ENCODE peak calls at places on chromosomes 11 and 22, in eight cellular contexts. K is GM23248; G is effector memory CD4-positive, alpha-beta T cell; N is HepG2; J is tibial artery; H is SJSA1; Q is heart left ventricle; R is OCI-LY7. D is an unnamed sample.

GRCh38 chr11:128620306-128621175 is 33.2 kb upstream of the ETS1 start:
- DNase-seq in K (peak; percentile 35), G (no peak), R (no peak), Q (no peak), H (no peak), N (no peak), J (no peak), D (no peak)

GRCh38 chr11:26730711-26731460 is 9.0 kb upstream of the SLC5A12 start:
- DNase-seq in H (no peak), G (no peak), N (no peak), K (peak; percentile 58), Q (no peak), J (no peak), R (no peak), D (no peak)

GRCh38 chr22:20918663-20919220 is 1.5 kb downstream of the CRKL start:
- DNase-seq in Q (no peak), H (no peak), J (no peak), K (peak; percentile 42), G (no peak), R (no peak), N (peak; percentile 20), D (no peak)

GRCh38 chr11:19742595-19743292 is 30.1 kb downstream of the NAV2 start:
- DNase-seq in G (peak; percentile 47), R (peak; percentile 60), Q (peak; percentile 75), J (peak; percentile 87), K (peak; percentile 79), N (peak; percentile 52), H (peak; percentile 53), D (peak; percentile 90)

GRCh38 chr22:50671641-50672040 is 982 bp upstream of the SHANK3 start:
- DNase-seq in Q (peak; percentile 59), N (no peak), R (no peak), J (no peak), H (no peak), K (peak; percentile 31), G (no peak), D (peak; percentile 58)

GRCh38 chr11:67507242-67507890 is 596 bp downstream of the CDK2AP2 start:
- DNase-seq in R (no peak), N (no peak), Q (no peak), J (no peak), G (no peak), H (peak; percentile 90), K (peak; percentile 81), D (peak; percentile 84)

GRCh38 chr11:84812351-84813083 is 814.6 kb downstream of the DLG2 start:
- DNase-seq in R (no peak), Q (no peak), K (peak; percentile 21), N (no peak), J (no peak), H (no peak), G (no peak), D (no peak)

GRCh38 chr22:36208162-36208765 is 6.7 kb upstream of the APOL4 start:
- DNase-seq in N (no peak), H (no peak), G (no peak), R (no peak), Q (no peak), J (peak; percentile 10), K (no peak), D (no peak)

GRCh38 chr11:12029738-12030363 is 21.4 kb upstream of the DKK3 start:
- DNase-seq in J (no peak), Q (no peak), N (peak; percentile 61), K (peak; percentile 64), R (no peak), G (no peak), H (no peak), D (no peak)

GRCh38 chr11:10413268-10413667 is 41.8 kb upstream of the AMPD3 start:
- DNase-seq in J (no peak), N (peak; percentile 28), Q (no peak), K (no peak), G (no peak), H (no peak), R (peak; percentile 69), D (no peak)

GRCh38 chr22:50150161-50151129 is 20.1 kb upstream of the PANX2 start:
- DNase-seq in H (no peak), J (no peak), G (no peak), N (no peak), K (no peak), R (no peak), Q (no peak), D (peak; percentile 38)

GRCh38 chr22:20903093-20903492 is 14.1 kb upstream of the CRKL start:
- DNase-seq in N (no peak), R (no peak), G (no peak), Q (no peak), J (no peak), H (no peak), K (no peak), D (no peak)

DNA sequence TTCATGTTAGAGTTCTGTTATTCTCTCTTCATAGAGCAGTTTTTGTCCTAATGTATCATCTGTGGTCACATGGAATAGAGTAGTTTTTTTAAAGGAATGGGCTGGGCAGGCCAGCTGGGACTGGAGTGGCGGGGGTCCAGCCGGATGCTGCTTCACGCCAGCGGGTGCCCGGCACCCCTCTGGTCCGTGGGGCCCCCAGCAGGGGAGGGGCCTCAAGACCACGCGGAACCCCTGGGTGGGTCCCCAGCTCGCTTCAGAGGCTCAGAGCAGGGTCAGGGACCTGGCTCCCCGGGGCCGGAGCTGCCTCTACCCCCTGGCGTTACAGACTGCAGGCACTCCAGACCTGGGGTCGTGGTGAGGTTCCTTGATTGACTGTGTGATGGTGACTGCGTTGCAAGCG is 159.1 kb upstream of the HSD17B12 start:
- DNase-seq in K (no peak), R (no peak), H (no peak), N (no peak), Q (no peak), G (no peak), J (no peak), D (no peak)
- H3K4me3 ChIP-seq in K (no peak overlapping the region), R (no peak overlapping the region), H (no peak overlapping the region), N (no peak overlapping the region), Q (no peak overlapping the region), G (no peak overlapping the region), J (no peak overlapping the region), D (no peak overlapping the region)

DNA sequence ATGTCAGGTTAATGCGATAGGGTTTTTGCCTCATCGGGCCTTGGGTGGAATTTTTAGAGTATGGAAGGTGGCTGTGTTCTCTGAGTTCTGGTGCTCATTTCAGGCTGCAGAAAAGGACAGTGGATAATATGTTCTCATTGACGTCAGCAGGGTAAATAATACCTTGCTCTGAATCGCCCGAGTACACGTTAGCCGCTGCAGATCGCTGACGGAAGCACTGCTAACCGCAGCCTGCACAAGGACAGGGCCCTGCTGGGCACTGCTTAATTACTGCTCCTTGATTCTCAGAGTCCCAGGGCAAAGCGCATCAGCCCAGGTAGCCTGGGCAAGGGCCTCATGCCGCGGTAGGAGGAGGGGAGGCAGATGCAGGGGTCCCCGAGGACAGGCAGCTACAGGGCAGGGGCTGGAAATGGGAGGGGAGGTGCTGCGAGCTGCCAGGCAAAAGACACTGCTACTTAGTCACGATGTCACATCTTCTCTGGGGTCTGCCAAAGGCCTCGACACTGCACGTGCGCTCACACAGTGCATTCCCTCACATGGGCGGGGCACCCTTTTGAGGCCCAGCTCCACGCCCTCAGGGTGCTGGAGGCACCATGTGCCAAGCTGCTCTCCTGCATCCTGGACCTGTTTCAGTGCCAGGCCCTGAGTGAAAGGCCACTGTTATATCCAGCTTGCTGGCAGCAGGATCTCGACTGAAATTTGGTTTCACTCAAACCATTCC is 35.2 kb downstream of the PPP2R1B start:
- DNase-seq in Q (no peak), J (peak; percentile 84), N (no peak), H (no peak), G (no peak), R (no peak), K (peak; percentile 51), D (peak; percentile 59)
- H3K27ac ChIP-seq in Q (peak overlapping the region; percentile 28), J (peak overlapping the region; percentile 93), N (no peak overlapping the region), H (no peak overlapping the region), G (no peak overlapping the region), R (no peak overlapping the region), K (no peak overlapping the region), D (peak overlapping the region; percentile 64)

GRCh38 chr22:17920145-17920605 is 104.2 kb downstream of the MICAL3 start:
- DNase-seq in K (no peak), R (no peak), N (peak; percentile 70), G (no peak), J (no peak), H (no peak), Q (peak; percentile 83), D (peak; percentile 90)

GRCh38 chr22:17922925-17923898 is 101.1 kb downstream of the MICAL3 start:
- DNase-seq in Q (no peak), G (no peak), J (no peak), K (peak; percentile 56), R (no peak), N (no peak), H (no peak), D (no peak)

GRCh38 chr22:17920992-17921650 is 103.2 kb downstream of the MICAL3 start:
- DNase-seq in N (no peak), K (peak; percentile 12), H (no peak), Q (no peak), J (no peak), G (no peak), R (no peak), D (no peak)

GRCh38 chr22:17924076-17924475 is 100.3 kb downstream of the MICAL3 start:
- DNase-seq in G (no peak), R (no peak), K (no peak), Q (no peak), N (no peak), J (no peak), H (no peak), D (no peak)

DNA sequence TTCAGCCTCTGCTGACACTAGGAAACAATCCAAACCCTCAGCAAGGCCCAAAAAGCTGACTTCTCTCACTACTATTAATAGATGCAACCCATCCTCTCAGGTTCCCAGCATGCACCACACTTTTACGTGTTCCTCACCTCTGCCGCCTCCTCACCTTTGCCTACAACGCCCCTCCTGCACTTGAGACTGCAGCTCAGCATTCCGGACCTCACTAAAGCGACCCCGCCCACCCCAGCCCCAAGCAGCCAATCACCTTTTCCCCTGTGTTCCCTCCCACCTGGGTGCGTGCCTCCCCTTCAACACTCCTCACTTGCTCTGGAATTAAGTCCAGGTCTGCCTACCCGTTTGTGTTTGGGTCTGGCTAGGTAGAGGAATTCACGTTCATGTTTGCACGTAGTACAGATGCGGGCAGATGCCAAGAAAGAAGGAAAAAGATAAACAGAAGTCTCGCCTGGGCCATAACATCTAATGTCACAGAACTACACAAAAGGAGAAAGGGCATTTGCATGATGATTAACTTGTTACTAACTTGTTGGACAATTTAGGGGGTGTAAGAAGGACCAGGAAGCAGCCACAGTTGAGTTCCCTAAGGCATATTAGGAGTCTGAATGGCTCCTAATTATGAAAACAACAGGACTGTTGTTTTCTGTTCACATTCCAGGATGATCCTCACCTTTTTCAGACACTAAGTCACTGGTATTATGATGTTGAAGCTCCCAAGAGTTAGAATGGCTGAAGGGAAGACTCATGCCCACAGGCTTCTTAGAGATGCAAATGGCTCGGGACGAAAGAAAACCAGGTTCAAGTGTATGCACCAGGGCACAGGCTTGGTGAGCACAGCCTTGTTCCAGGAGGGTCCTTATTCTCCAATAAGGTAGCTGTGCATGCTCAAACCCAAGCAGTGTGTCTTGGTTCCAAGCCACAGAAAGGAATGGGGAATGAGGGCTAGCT is 102.2 kb downstream of the MICAL3 start:
- DNase-seq in R (no peak), H (no peak), N (peak; percentile 45), Q (peak; percentile 63), G (no peak), K (no peak), J (no peak), D (no peak)
- H3K4me3 ChIP-seq in R (no peak overlapping the region), H (no peak overlapping the region), N (no peak overlapping the region), Q (no peak overlapping the region), G (no peak overlapping the region), K (no peak overlapping the region), J (no peak overlapping the region), D (no peak overlapping the region)

DNA sequence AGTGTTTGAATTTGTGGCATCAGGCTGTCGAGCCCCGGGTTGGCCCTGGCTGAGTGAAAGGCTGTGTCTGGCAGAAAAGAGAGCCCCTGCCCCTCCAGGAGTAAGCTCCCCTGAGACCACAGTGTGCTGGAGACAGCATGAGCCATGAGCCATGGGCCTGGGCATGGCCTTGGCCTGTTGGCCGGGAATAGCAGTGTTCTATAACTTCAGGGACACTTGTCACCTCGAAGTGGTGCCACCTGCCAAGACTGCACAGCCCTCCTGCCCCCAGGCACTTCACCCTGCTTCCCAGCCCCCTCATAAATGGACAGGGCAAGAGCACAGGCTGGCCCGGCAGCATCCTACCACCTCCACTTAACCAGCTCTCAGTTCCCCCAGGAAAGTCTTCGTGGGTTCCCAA is 20.7 kb upstream of the SUSD2 start:
- DNase-seq in H (no peak), G (no peak), K (no peak), R (no peak), N (no peak), J (no peak), Q (no peak), D (peak; percentile 72)
- H3K27ac ChIP-seq in H (no peak overlapping the region), G (no peak overlapping the region), K (no peak overlapping the region), R (no peak overlapping the region), N (no peak overlapping the region), J (peak overlapping the region; percentile 89), Q (no peak overlapping the region), D (peak overlapping the region; percentile 85)